ENCODE peak calls at places on chromosomes 2 and 18, in four cellular contexts. H is activated CD4-positive, alpha-beta T cell treated with anti-CD3 and anti-CD28 coated beads for 24 hours; Y is iris pigment epithelial cell; K is aorta. G is an unnamed sample.

GRCh38 chr18:80254971-80255500 is 7.7 kb upstream of the PARD6G start:
- DNase-seq in K (no peak), H (no peak), Y (no peak), G (no peak)

GRCh38 chr2:96626553-96626942 is 11.6 kb downstream of the KANSL3 start:
- DNase-seq in K (no peak), H (no peak), Y (no peak), G (no peak)

GRCh38 chr2:239814136-239814916 is 210.8 kb downstream of the NDUFA10 start:
- DNase-seq in H (no peak), K (peak), Y (no peak), G (peak)

GRCh38 chr18:76490701-76491171 is 4.3 kb downstream of the ZNF516 start:
- DNase-seq in H (no peak), K (peak), Y (no peak), G (no peak)

GRCh38 chr18:78659748-78660147 is 319.9 kb upstream of the SALL3 start:
- DNase-seq in H (no peak), Y (no peak), K (no peak), G (no peak)

GRCh38 chr2:57981369-57981768 is 65.2 kb upstream of the VRK2 start:
- DNase-seq in K (no peak), H (no peak), Y (peak), G (peak)

GRCh38 chr2:72048881-72049477 is 98.7 kb downstream of the CYP26B1 start:
- DNase-seq in H (no peak), K (no peak), Y (no peak), G (no peak)

GRCh38 chr2:215653344-215654015 is 217.6 kb upstream of the FN1 start:
- DNase-seq in K (no peak), H (no peak), Y (peak), G (peak)

GRCh38 chr2:239826786-239827510 is 198.2 kb downstream of the NDUFA10 start:
- DNase-seq in H (no peak), K (peak), Y (no peak), G (no peak)

GRCh38 chr2:238287702-238288649 is at the start of gene PER2:
- DNase-seq in Y (peak), K (peak), H (peak), G (peak)

GRCh38 chr18:77086034-77086433 is 46.5 kb downstream of the MBP start:
- DNase-seq in H (no peak), Y (peak), K (no peak), G (peak)

GRCh38 chr2:182416191-182416590 is 10.6 kb downstream of the PDE1A start:
- DNase-seq in H (no peak), K (no peak), Y (no peak), G (no peak)

GRCh38 chr18:27185025-27185763 is at the start of gene CHST9:
- DNase-seq in Y (no peak), H (no peak), K (no peak), G (no peak)

GRCh38 chr2:70686577-70687460 is 81.2 kb downstream of the ADD2 start:
- DNase-seq in H (no peak), Y (peak), K (no peak), G (peak)

GRCh38 chr2:162385516-162385915 is 41.6 kb downstream of the GCA start:
- DNase-seq in Y (no peak), H (no peak), K (no peak), G (no peak)

GRCh38 chr18:9608728-9609127 is 5.6 kb downstream of the PPP4R1 start:
- DNase-seq in H (no peak), K (no peak), Y (no peak), G (no peak)

GRCh38 chr2:24496959-24497358 is 5.9 kb downstream of the NCOA1 start:
- DNase-seq in H (no peak), Y (no peak), K (no peak), G (no peak)

GRCh38 chr2:132497591-132497990 is 81.0 kb downstream of the GPR39 start:
- DNase-seq in H (no peak), Y (peak), K (no peak), G (peak)

GRCh38 chr2:8884812-8885211 is 47.4 kb upstream of the KIDINS220 start:
- DNase-seq in H (no peak), Y (no peak), K (no peak), G (no peak)

G was measured in amniotic epithelial cell.